ENCODE peak calls at places on chromosomes 4 and X, in eight cellular contexts. One of them, this sample, is unnamed.

GRCh38 chr4:48173055-48173991 is 39.3 kb upstream of the TXK start:
- DNase-seq in neuronal stem cell: no peak
- DNase-seq in tibial nerve: no peak
- DNase-seq in MG63: peak
- DNase-seq in pancreas: no peak
- DNase-seq in AG04449: peak
- DNase-seq in aorta: no peak
- DNase-seq in GM12865: peak
- DNase-seq in this sample: no peak

GRCh38 chrX:77061022-77061421 is 386.2 kb upstream of the FGF16 start:
- DNase-seq in GM12865: no peak
- DNase-seq in neuronal stem cell: no peak
- DNase-seq in pancreas: no peak
- DNase-seq in AG04449: no peak
- DNase-seq in MG63: no peak
- DNase-seq in tibial nerve: no peak
- DNase-seq in aorta: no peak
- DNase-seq in this sample: no peak

GRCh38 chrX:129771266-129771995 is 8.3 kb upstream of the SASH3 start:
- DNase-seq in tibial nerve: no peak
- DNase-seq in neuronal stem cell: no peak
- DNase-seq in AG04449: no peak
- DNase-seq in aorta: no peak
- DNase-seq in MG63: no peak
- DNase-seq in GM12865: peak
- DNase-seq in pancreas: no peak
- DNase-seq in this sample: no peak

GRCh38 chrX:97374266-97374665 is 490.6 kb downstream of the RPA4 start:
- DNase-seq in GM12865: no peak
- DNase-seq in MG63: no peak
- DNase-seq in AG04449: no peak
- DNase-seq in tibial nerve: no peak
- DNase-seq in neuronal stem cell: no peak
- DNase-seq in aorta: no peak
- DNase-seq in pancreas: no peak
- DNase-seq in this sample: no peak

GRCh38 chr4:6969826-6970800 is 60.5 kb downstream of the TBC1D14 start:
- DNase-seq in AG04449: no peak
- DNase-seq in GM12865: peak
- DNase-seq in MG63: no peak
- DNase-seq in tibial nerve: no peak
- DNase-seq in aorta: no peak
- DNase-seq in pancreas: no peak
- DNase-seq in neuronal stem cell: no peak
- DNase-seq in this sample: no peak

GRCh38 chr4:105822061-105822460 is 73.2 kb upstream of the NPNT start:
- DNase-seq in aorta: no peak
- DNase-seq in MG63: no peak
- DNase-seq in pancreas: no peak
- DNase-seq in GM12865: no peak
- DNase-seq in AG04449: no peak
- DNase-seq in neuronal stem cell: no peak
- DNase-seq in tibial nerve: no peak
- DNase-seq in this sample: no peak

GRCh38 chr4:15065516-15065915 is 63.2 kb downstream of the CPEB2 start:
- DNase-seq in MG63: no peak
- DNase-seq in aorta: no peak
- DNase-seq in neuronal stem cell: no peak
- DNase-seq in tibial nerve: no peak
- DNase-seq in AG04449: no peak
- DNase-seq in pancreas: no peak
- DNase-seq in GM12865: no peak
- DNase-seq in this sample: no peak

GRCh38 chrX:132615396-132616131 is 126.7 kb upstream of the MBNL3 start:
- DNase-seq in GM12865: peak
- DNase-seq in neuronal stem cell: peak
- DNase-seq in MG63: peak
- DNase-seq in aorta: peak
- DNase-seq in AG04449: no peak
- DNase-seq in tibial nerve: no peak
- DNase-seq in pancreas: peak
- DNase-seq in this sample: peak

GRCh38 chrX:87578978-87579377 is 61.4 kb downstream of the KLHL4 start:
- DNase-seq in aorta: no peak
- DNase-seq in GM12865: no peak
- DNase-seq in MG63: no peak
- DNase-seq in pancreas: no peak
- DNase-seq in tibial nerve: no peak
- DNase-seq in AG04449: no peak
- DNase-seq in neuronal stem cell: no peak
- DNase-seq in this sample: no peak

GRCh38 chr4:182555997-182556418 is 312.8 kb downstream of the TENM3 start:
- DNase-seq in neuronal stem cell: peak
- DNase-seq in pancreas: no peak
- DNase-seq in MG63: no peak
- DNase-seq in GM12865: no peak
- DNase-seq in aorta: no peak
- DNase-seq in AG04449: peak
- DNase-seq in tibial nerve: no peak
- DNase-seq in this sample: no peak

GRCh38 chrX:153966841-153967535 is 4.6 kb downstream of the HCFC1 start:
- DNase-seq in pancreas: no peak
- DNase-seq in AG04449: no peak
- DNase-seq in tibial nerve: no peak
- DNase-seq in aorta: peak
- DNase-seq in neuronal stem cell: no peak
- DNase-seq in GM12865: no peak
- DNase-seq in MG63: no peak
- DNase-seq in this sample: no peak

GRCh38 chrX:39645059-39645895 is 452.5 kb downstream of the BCOR start:
- DNase-seq in aorta: peak
- DNase-seq in AG04449: peak
- DNase-seq in pancreas: no peak
- DNase-seq in GM12865: no peak
- DNase-seq in neuronal stem cell: no peak
- DNase-seq in MG63: peak
- DNase-seq in tibial nerve: peak
- DNase-seq in this sample: peak

GRCh38 chr4:69907151-69907550 is 23.7 kb upstream of the CSN1S1 start:
- DNase-seq in MG63: no peak
- DNase-seq in neuronal stem cell: no peak
- DNase-seq in pancreas: no peak
- DNase-seq in GM12865: no peak
- DNase-seq in aorta: no peak
- DNase-seq in AG04449: peak
- DNase-seq in tibial nerve: no peak
- DNase-seq in this sample: no peak

GRCh38 chrX:140672840-140673731 is 36.5 kb upstream of the LINC00632 start:
- DNase-seq in pancreas: no peak
- DNase-seq in neuronal stem cell: no peak
- DNase-seq in MG63: no peak
- DNase-seq in GM12865: no peak
- DNase-seq in AG04449: no peak
- DNase-seq in aorta: no peak
- DNase-seq in tibial nerve: no peak
- DNase-seq in this sample: no peak

GRCh38 chr4:107156443-107156842 is 120.3 kb upstream of the DKK2 start:
- DNase-seq in GM12865: no peak
- DNase-seq in pancreas: no peak
- DNase-seq in MG63: no peak
- DNase-seq in AG04449: no peak
- DNase-seq in tibial nerve: no peak
- DNase-seq in neuronal stem cell: no peak
- DNase-seq in aorta: no peak
- DNase-seq in this sample: no peak

GRCh38 chrX:120302434-120302833 is 8.8 kb downstream of the TMEM255A start:
- DNase-seq in MG63: no peak
- DNase-seq in tibial nerve: no peak
- DNase-seq in neuronal stem cell: no peak
- DNase-seq in pancreas: peak
- DNase-seq in aorta: peak
- DNase-seq in AG04449: no peak
- DNase-seq in GM12865: peak
- DNase-seq in this sample: no peak
- H3K4me3 ChIP-seq in MG63: no peak
- H3K4me3 ChIP-seq in tibial nerve: no peak
- H3K4me3 ChIP-seq in neuronal stem cell: no peak
- H3K4me3 ChIP-seq in pancreas: no peak
- H3K4me3 ChIP-seq in aorta: no peak
- H3K4me3 ChIP-seq in AG04449: no peak
- H3K4me3 ChIP-seq in GM12865: peak
- H3K4me3 ChIP-seq in this sample: no peak

GRCh38 chr4:147847947-147848590 is 116.2 kb downstream of the ARHGAP10 start:
- DNase-seq in neuronal stem cell: no peak
- DNase-seq in GM12865: no peak
- DNase-seq in aorta: no peak
- DNase-seq in AG04449: no peak
- DNase-seq in MG63: no peak
- DNase-seq in pancreas: no peak
- DNase-seq in tibial nerve: no peak
- DNase-seq in this sample: no peak
- H3K4me3 ChIP-seq in neuronal stem cell: no peak
- H3K4me3 ChIP-seq in GM12865: no peak
- H3K4me3 ChIP-seq in aorta: no peak
- H3K4me3 ChIP-seq in AG04449: no peak
- H3K4me3 ChIP-seq in MG63: no peak
- H3K4me3 ChIP-seq in pancreas: no peak
- H3K4me3 ChIP-seq in tibial nerve: no peak
- H3K4me3 ChIP-seq in this sample: no peak

DNA sequence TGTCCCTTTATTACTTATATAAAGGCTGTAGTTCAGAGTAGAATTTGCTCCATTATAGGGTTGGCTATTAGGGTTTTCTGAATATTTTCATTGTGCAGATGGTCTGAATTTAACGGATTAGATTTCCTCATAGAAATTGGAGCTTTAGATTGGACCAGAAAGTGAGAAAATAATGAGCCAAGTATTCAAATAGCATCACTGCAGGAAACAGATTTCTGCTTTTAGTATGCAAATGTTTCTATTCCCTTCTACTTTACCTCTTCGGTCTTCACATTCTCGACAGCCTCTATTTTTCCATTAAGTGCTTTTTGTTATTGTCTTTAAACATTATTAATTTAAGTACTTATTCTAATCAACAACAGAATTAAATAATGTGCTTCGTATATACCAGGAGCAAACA is 55.4 kb downstream of the TRIM2 start:
- DNase-seq in AG04449: no peak
- DNase-seq in tibial nerve: no peak
- DNase-seq in pancreas: no peak
- DNase-seq in MG63: no peak
- DNase-seq in aorta: no peak
- DNase-seq in GM12865: no peak
- DNase-seq in neuronal stem cell: no peak
- DNase-seq in this sample: no peak
- H3K4me3 ChIP-seq in AG04449: no peak
- H3K4me3 ChIP-seq in tibial nerve: no peak
- H3K4me3 ChIP-seq in pancreas: no peak
- H3K4me3 ChIP-seq in MG63: no peak
- H3K4me3 ChIP-seq in aorta: no peak
- H3K4me3 ChIP-seq in GM12865: no peak
- H3K4me3 ChIP-seq in neuronal stem cell: no peak
- H3K4me3 ChIP-seq in this sample: no peak

DNA sequence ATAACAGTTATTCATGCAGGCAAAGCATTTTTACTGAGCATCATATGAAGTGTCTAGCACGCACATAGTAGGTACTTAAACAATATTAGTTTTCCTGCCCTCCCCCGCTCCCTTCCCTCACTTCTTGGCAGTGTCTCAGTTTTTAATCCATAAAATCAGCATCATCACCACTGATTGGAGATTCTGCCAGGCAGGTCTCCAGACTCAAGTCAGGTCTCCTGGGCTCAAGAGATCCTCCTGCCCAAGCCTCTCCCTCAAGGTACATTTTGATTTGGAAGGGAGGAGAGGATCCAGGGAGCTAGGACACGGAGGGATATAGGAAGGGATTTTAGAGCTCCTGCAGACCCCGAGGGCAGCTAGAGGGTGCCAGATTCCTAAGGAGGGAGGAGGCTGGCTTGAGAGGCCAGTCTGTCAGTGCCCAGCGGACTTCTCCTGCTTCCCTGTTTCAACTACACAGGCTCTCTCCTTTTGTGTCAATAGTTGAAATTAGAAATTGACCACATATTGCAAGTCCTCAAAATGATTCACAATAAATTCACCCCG is 4.4 kb upstream of the FAT1 start:
- DNase-seq in AG04449: no peak
- DNase-seq in aorta: no peak
- DNase-seq in pancreas: no peak
- DNase-seq in MG63: no peak
- DNase-seq in tibial nerve: no peak
- DNase-seq in neuronal stem cell: peak
- DNase-seq in GM12865: no peak
- DNase-seq in this sample: no peak
- H3K4me3 ChIP-seq in AG04449: peak
- H3K4me3 ChIP-seq in aorta: no peak
- H3K4me3 ChIP-seq in pancreas: no peak
- H3K4me3 ChIP-seq in MG63: no peak
- H3K4me3 ChIP-seq in tibial nerve: no peak
- H3K4me3 ChIP-seq in neuronal stem cell: no peak
- H3K4me3 ChIP-seq in GM12865: no peak
- H3K4me3 ChIP-seq in this sample: no peak

DNA sequence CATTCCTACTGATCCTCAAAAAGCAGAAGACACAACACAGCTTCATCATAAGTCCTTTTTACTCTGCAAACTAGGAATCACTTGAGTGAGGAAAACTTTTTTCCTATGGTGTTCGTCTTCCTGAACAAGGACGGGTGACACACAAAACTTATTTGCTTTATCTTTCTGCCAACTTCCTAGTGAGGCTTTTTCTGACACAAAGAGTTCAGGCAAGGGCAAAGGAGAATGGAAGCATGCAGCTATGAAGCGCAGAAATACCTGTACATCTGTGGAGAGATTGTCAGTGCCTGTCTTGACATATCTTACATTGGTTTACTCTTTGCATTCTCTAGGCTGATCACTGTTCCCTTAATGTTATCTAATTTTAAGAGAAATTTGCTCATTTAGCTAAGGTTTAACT is 548.0 kb upstream of the IGFBP7 start:
- DNase-seq in MG63: no peak
- DNase-seq in AG04449: no peak
- DNase-seq in aorta: no peak
- DNase-seq in GM12865: no peak
- DNase-seq in neuronal stem cell: no peak
- DNase-seq in tibial nerve: no peak
- DNase-seq in pancreas: no peak
- DNase-seq in this sample: no peak
- H3K4me3 ChIP-seq in MG63: no peak
- H3K4me3 ChIP-seq in AG04449: no peak
- H3K4me3 ChIP-seq in aorta: no peak
- H3K4me3 ChIP-seq in GM12865: no peak
- H3K4me3 ChIP-seq in neuronal stem cell: no peak
- H3K4me3 ChIP-seq in tibial nerve: no peak
- H3K4me3 ChIP-seq in pancreas: no peak
- H3K4me3 ChIP-seq in this sample: no peak

GRCh38 chrX:9342581-9343051 is 122.2 kb upstream of the TBL1X start:
- DNase-seq in GM12865: peak
- DNase-seq in MG63: peak
- DNase-seq in tibial nerve: peak
- DNase-seq in aorta: peak
- DNase-seq in AG04449: no peak
- DNase-seq in neuronal stem cell: peak
- DNase-seq in pancreas: peak
- DNase-seq in this sample: peak
- H3K4me3 ChIP-seq in GM12865: no peak
- H3K4me3 ChIP-seq in MG63: no peak
- H3K4me3 ChIP-seq in tibial nerve: peak
- H3K4me3 ChIP-seq in aorta: peak
- H3K4me3 ChIP-seq in AG04449: no peak
- H3K4me3 ChIP-seq in neuronal stem cell: peak
- H3K4me3 ChIP-seq in pancreas: no peak
- H3K4me3 ChIP-seq in this sample: peak